ENCODE peak calls at places on chromosomes 4 and X, in four cellular contexts. T, S, L and C are unnamed samples.

GRCh38 chr4:89640620-89641366 is 196.2 kb downstream of the SNCA start:
- DNase-seq in T (no peak), S (no peak), L (peak), C (peak)

GRCh38 chrX:122268353-122268752 is 915.7 kb upstream of the GRIA3 start:
- DNase-seq in T (no peak), S (no peak), L (no peak), C (no peak)

GRCh38 chrX:74923942-74924448 is 1.3 kb downstream of the NEXMIF start:
- DNase-seq in T (no peak), S (peak), L (no peak), C (no peak)

GRCh38 chr4:33941854-33942253 is 2302.5 kb downstream of the ARAP2 start:
- DNase-seq in T (no peak), S (no peak), L (no peak), C (no peak)

GRCh38 chrX:30888526-30889146 is 418 bp downstream of the TAB3 start:
- DNase-seq in T (no peak), S (peak), L (peak), C (no peak)

GRCh38 chr4:158484173-158484885 is 37.4 kb upstream of the RXFP1 start:
- DNase-seq in T (no peak), S (no peak), L (peak), C (peak)

GRCh38 chrX:114344756-114345155 is 239.1 kb upstream of the HTR2C start:
- DNase-seq in T (no peak), S (no peak), L (peak), C (peak)

GRCh38 chrX:123859409-123859827 is 435 bp upstream of the XIAP start:
- DNase-seq in T (no peak), S (no peak), L (no peak), C (no peak)

GRCh38 chrX:139290310-139290709 is 240.2 kb upstream of the F9 start:
- DNase-seq in T (no peak), S (no peak), L (peak), C (peak)

GRCh38 chr4:139603576-139604387 is 47.8 kb upstream of the SETD7 start:
- DNase-seq in T (peak), S (no peak), L (peak), C (peak)

GRCh38 chr4:124939908-124940307 is 227.4 kb upstream of the ANKRD50 start:
- DNase-seq in T (no peak), S (no peak), L (no peak), C (no peak)

GRCh38 chr4:138090145-138090917 is 151.8 kb downstream of the SLC7A11 start:
- DNase-seq in T (peak), S (peak), L (peak), C (peak)

GRCh38 chrX:130829526-130830515 is 73.2 kb downstream of the ENOX2 start:
- DNase-seq in T (no peak), S (no peak), L (no peak), C (no peak)

GRCh38 chr4:150567070-150567469 is 14.9 kb upstream of the MAB21L2 start:
- DNase-seq in T (no peak), S (no peak), L (no peak), C (no peak)

GRCh38 chr4:78781925-78782324 is 5.8 kb downstream of the BMP2K start:
- DNase-seq in T (no peak), S (no peak), L (no peak), C (no peak)

GRCh38 chrX:39836802-39837420 is 260.8 kb downstream of the BCOR start:
- DNase-seq in T (no peak), S (no peak), L (no peak), C (peak)

GRCh38 chr4:52873861-52874343 is 11.8 kb downstream of the RASL11B start:
- DNase-seq in T (no peak), S (no peak), L (no peak), C (no peak)

GRCh38 chrX:107825698-107826285 is at the start of gene MID2:
- DNase-seq in T (peak), S (peak), L (peak), C (peak)

GRCh38 chr4:88857588-88857987 is 160.0 kb upstream of the NAP1L5 start:
- DNase-seq in T (no peak), S (no peak), L (peak), C (no peak)

GRCh38 chrX:43328358-43328946 is 327.6 kb upstream of the MAOA start:
- DNase-seq in T (no peak), S (no peak), L (no peak), C (no peak)

GRCh38 chr4:95541889-95542607 is 6.7 kb downstream of the UNC5C start:
- DNase-seq in T (no peak), S (no peak), L (no peak), C (no peak)

GRCh38 chrX:150544222-150544787 is 24.1 kb upstream of the MTM1 start:
- DNase-seq in T (no peak), S (no peak), L (no peak), C (peak)

GRCh38 chr4:140744421-140744820 is 11.8 kb downstream of the TBC1D9 start:
- DNase-seq in T (no peak), S (no peak), L (no peak), C (no peak)

GRCh38 chr4:56730097-56730496 is 49.0 kb upstream of the HOPX start:
- DNase-seq in T (no peak), S (no peak), L (no peak), C (no peak)

GRCh38 chr4:53116959-53117358 is 248.9 kb downstream of the SCFD2 start:
- DNase-seq in T (no peak), S (no peak), L (no peak), C (peak)

GRCh38 chrX:68832101-68832416 is 3.2 kb downstream of the EFNB1 start:
- DNase-seq in T (peak), S (peak), L (peak), C (peak)